ENCODE peak calls at places on chromosome 9, in five cellular contexts. One of them, this sample, is unnamed.

GRCh38 chr9:30075451-30076199 is 2308.8 kb upstream of the ACO1 start:
- DNase-seq in type B pancreatic cell: no peak
- DNase-seq in GM13977: peak
- DNase-seq in WTC11: no peak
- DNase-seq in fibroblast of the aortic adventitia: no peak
- DNase-seq in this sample: no peak

GRCh38 chr9:103183569-103184191 is 188.5 kb downstream of the CYLC2 start:
- DNase-seq in WTC11: no peak
- DNase-seq in fibroblast of the aortic adventitia: no peak
- DNase-seq in GM13977: no peak
- DNase-seq in type B pancreatic cell: no peak
- DNase-seq in this sample: no peak

GRCh38 chr9:113886933-113887332 is 10.8 kb downstream of the ZNF618 start:
- DNase-seq in GM13977: no peak
- DNase-seq in WTC11: no peak
- DNase-seq in fibroblast of the aortic adventitia: peak
- DNase-seq in type B pancreatic cell: no peak
- DNase-seq in this sample: no peak

GRCh38 chr9:92717201-92718085 is 47.2 kb downstream of the BICD2 start:
- DNase-seq in fibroblast of the aortic adventitia: no peak
- DNase-seq in WTC11: peak
- DNase-seq in GM13977: no peak
- DNase-seq in type B pancreatic cell: peak
- DNase-seq in this sample: no peak

GRCh38 chr9:30410273-30410672 is 1974.2 kb upstream of the ACO1 start:
- DNase-seq in type B pancreatic cell: no peak
- DNase-seq in WTC11: no peak
- DNase-seq in GM13977: no peak
- DNase-seq in fibroblast of the aortic adventitia: no peak
- DNase-seq in this sample: no peak

GRCh38 chr9:106859957-106860715 is 2.8 kb upstream of the ZNF462 start:
- DNase-seq in fibroblast of the aortic adventitia: no peak
- DNase-seq in type B pancreatic cell: peak
- DNase-seq in GM13977: no peak
- DNase-seq in WTC11: peak
- DNase-seq in this sample: peak

GRCh38 chr9:103245369-103245768 is 250.2 kb downstream of the CYLC2 start:
- DNase-seq in GM13977: no peak
- DNase-seq in fibroblast of the aortic adventitia: no peak
- DNase-seq in WTC11: no peak
- DNase-seq in type B pancreatic cell: no peak
- DNase-seq in this sample: no peak

GRCh38 chr9:135007601-135008000 is 79.9 kb upstream of the OLFM1 start:
- DNase-seq in type B pancreatic cell: no peak
- DNase-seq in GM13977: no peak
- DNase-seq in fibroblast of the aortic adventitia: no peak
- DNase-seq in WTC11: no peak
- DNase-seq in this sample: no peak

GRCh38 chr9:8234286-8234819 is 434.8 kb upstream of the DMAC1 start:
- DNase-seq in GM13977: no peak
- DNase-seq in type B pancreatic cell: no peak
- DNase-seq in WTC11: peak
- DNase-seq in fibroblast of the aortic adventitia: no peak
- DNase-seq in this sample: no peak

GRCh38 chr9:100575765-100576368 is 2.0 kb upstream of the CAVIN4 start:
- DNase-seq in type B pancreatic cell: no peak
- DNase-seq in WTC11: no peak
- DNase-seq in GM13977: no peak
- DNase-seq in fibroblast of the aortic adventitia: peak
- DNase-seq in this sample: no peak

GRCh38 chr9:110006657-110007056 is 201.3 kb downstream of the C9orf152 start:
- DNase-seq in WTC11: no peak
- DNase-seq in fibroblast of the aortic adventitia: no peak
- DNase-seq in type B pancreatic cell: no peak
- DNase-seq in GM13977: no peak
- DNase-seq in this sample: no peak

GRCh38 chr9:123457586-123457985 is 101.6 kb downstream of the CRB2 start:
- DNase-seq in GM13977: no peak
- DNase-seq in WTC11: no peak
- DNase-seq in fibroblast of the aortic adventitia: no peak
- DNase-seq in type B pancreatic cell: no peak
- DNase-seq in this sample: no peak

DNA sequence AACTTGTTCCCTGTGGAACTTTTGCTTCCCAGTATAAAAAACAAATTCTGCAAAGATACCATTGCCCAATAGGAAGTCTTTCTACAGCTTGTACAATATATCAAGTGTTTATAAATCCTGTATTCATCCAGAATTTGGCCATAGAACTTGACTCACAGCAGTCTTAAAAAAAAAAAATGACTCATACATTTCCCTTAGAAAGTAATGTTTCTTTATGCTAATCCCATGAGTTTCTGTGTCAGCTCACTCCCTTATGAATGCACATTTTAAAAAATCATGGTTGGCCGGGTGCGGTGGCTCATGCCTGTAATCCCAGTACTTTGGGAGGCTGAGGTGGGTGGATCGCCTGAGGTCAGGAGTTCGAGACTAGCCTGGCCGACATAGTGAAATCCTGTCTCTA is 89.3 kb upstream of the DMRT1 start:
- DNase-seq in WTC11: no peak
- DNase-seq in type B pancreatic cell: no peak
- DNase-seq in GM13977: no peak
- DNase-seq in fibroblast of the aortic adventitia: peak
- DNase-seq in this sample: no peak
- TF ChIP-seq CTCF in WTC11: no peak
- TF ChIP-seq CTCF in type B pancreatic cell: no peak
- TF ChIP-seq CTCF in GM13977: no peak
- TF ChIP-seq CTCF in fibroblast of the aortic adventitia: no peak
- TF ChIP-seq CTCF in this sample: no peak

DNA sequence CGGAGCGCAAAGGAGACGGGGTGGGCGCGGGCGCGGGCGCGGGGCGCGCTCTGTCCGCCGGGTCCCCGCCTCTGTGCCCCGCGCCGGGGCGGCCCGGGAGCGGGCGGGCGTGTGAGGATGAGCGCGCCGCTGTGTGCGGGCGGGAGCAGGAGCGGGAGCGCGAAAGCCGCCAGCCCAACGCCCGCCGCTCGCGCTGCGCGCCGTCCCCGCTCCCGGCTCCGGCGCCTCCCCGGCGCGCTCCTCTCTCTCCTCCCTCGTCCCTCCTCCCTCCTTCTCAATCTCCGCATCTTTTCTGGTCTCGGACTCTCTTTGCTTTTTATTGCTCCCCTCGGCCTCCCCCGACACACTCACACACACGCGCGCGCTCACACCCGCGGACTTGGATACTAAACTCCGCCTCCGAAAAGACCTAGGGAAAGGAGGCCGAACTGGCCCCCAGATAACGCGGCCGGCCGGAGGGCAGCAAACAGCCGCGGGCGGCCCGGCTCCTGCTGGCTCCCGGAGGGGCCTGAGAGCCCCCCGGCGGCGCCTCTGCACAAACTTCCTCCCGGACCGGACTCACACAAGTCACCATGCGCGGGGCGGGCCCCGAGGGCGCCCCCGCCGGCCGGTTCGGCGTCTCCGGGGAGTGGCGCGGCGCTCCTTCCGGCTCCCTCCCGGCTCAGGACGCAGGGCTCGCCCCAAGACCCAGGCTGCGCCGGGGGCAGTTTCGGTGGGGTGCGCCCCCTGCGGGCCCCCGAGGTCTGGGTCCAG is at the start of gene FIBCD1:
- DNase-seq in type B pancreatic cell: no peak
- DNase-seq in fibroblast of the aortic adventitia: peak
- DNase-seq in WTC11: peak
- DNase-seq in GM13977: peak
- DNase-seq in this sample: peak
- TF ChIP-seq CTCF in type B pancreatic cell: peak
- TF ChIP-seq CTCF in fibroblast of the aortic adventitia: no peak
- TF ChIP-seq CTCF in WTC11: no peak
- TF ChIP-seq CTCF in GM13977: peak
- TF ChIP-seq CTCF in this sample: peak

GRCh38 chr9:136856541-136857141 is 4.5 kb downstream of the MAMDC4 start:
- DNase-seq in type B pancreatic cell: no peak
- DNase-seq in GM13977: no peak
- DNase-seq in WTC11: peak
- DNase-seq in fibroblast of the aortic adventitia: no peak
- DNase-seq in this sample: no peak
- TF ChIP-seq CTCF in type B pancreatic cell: no peak
- TF ChIP-seq CTCF in GM13977: no peak
- TF ChIP-seq CTCF in WTC11: no peak
- TF ChIP-seq CTCF in fibroblast of the aortic adventitia: no peak
- TF ChIP-seq CTCF in this sample: no peak

GRCh38 chr9:21477466-21477865 is 4.6 kb downstream of the IFNE start:
- DNase-seq in GM13977: no peak
- DNase-seq in type B pancreatic cell: no peak
- DNase-seq in WTC11: no peak
- DNase-seq in fibroblast of the aortic adventitia: no peak
- DNase-seq in this sample: no peak

GRCh38 chr9:21479152-21479702 is 2.9 kb downstream of the IFNE start:
- DNase-seq in fibroblast of the aortic adventitia: peak
- DNase-seq in type B pancreatic cell: no peak
- DNase-seq in WTC11: no peak
- DNase-seq in GM13977: no peak
- DNase-seq in this sample: no peak

GRCh38 chr9:21470126-21470525 is 12.0 kb downstream of the IFNE start:
- DNase-seq in WTC11: no peak
- DNase-seq in GM13977: no peak
- DNase-seq in type B pancreatic cell: no peak
- DNase-seq in fibroblast of the aortic adventitia: no peak
- DNase-seq in this sample: no peak

GRCh38 chr9:21473236-21473635 is 8.9 kb downstream of the IFNE start:
- DNase-seq in fibroblast of the aortic adventitia: no peak
- DNase-seq in WTC11: no peak
- DNase-seq in type B pancreatic cell: no peak
- DNase-seq in GM13977: no peak
- DNase-seq in this sample: no peak
- TF ChIP-seq CTCF in fibroblast of the aortic adventitia: peak
- TF ChIP-seq CTCF in WTC11: no peak
- TF ChIP-seq CTCF in type B pancreatic cell: peak
- TF ChIP-seq CTCF in GM13977: no peak
- TF ChIP-seq CTCF in this sample: no peak

DNA sequence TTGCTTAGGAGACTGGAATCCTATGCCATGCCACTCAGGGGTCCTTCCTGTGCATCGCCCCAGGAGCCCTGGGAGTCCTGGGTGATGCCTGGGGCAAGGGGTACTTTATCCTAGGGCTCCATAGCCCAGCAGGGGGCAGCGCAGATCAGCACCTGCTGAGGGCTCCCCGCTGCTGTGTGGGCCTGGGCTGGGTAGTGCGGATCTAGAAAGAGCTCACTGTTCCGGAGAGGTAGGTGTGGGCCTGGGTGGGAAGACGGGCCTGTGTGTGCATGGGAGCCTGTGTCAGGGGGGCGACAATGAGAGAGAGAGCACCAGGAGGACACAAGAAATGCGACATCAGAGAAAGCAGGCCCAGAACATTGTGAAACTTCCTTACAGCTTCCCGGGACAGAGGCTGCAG is 11.4 kb upstream of the DAB2IP start:
- DNase-seq in GM13977: peak
- DNase-seq in type B pancreatic cell: no peak
- DNase-seq in WTC11: peak
- DNase-seq in fibroblast of the aortic adventitia: no peak
- DNase-seq in this sample: peak
- TF ChIP-seq CTCF in GM13977: peak
- TF ChIP-seq CTCF in type B pancreatic cell: peak
- TF ChIP-seq CTCF in WTC11: no peak
- TF ChIP-seq CTCF in fibroblast of the aortic adventitia: peak
- TF ChIP-seq CTCF in this sample: peak

DNA sequence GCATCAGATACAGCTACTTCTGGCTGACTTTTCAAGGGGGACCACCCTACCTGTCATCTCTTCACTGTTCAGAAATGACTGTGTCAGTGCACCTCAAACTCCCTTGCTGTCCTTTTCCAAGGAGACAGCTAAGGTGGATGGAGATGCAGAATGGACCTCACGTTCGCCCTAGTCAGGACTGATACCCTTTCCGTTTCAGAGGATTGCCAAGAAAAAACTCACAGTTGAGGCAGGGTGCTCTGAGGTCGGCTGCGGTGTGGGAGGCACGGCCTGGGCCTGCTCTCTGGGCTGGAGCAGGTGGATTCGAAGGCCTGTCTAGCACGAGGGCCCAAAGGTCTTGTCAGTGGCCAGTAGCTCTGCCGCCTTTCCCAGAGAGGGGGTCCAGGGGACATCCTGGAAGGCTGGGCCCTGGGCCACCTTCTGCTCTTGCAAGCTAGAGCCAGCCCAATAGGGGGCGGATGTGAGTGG is 2.2 kb upstream of the MSMP start:
- DNase-seq in GM13977: no peak
- DNase-seq in type B pancreatic cell: no peak
- DNase-seq in WTC11: peak
- DNase-seq in fibroblast of the aortic adventitia: no peak
- DNase-seq in this sample: peak
- TF ChIP-seq CTCF in GM13977: peak
- TF ChIP-seq CTCF in type B pancreatic cell: peak
- TF ChIP-seq CTCF in WTC11: no peak
- TF ChIP-seq CTCF in fibroblast of the aortic adventitia: peak
- TF ChIP-seq CTCF in this sample: no peak

DNA sequence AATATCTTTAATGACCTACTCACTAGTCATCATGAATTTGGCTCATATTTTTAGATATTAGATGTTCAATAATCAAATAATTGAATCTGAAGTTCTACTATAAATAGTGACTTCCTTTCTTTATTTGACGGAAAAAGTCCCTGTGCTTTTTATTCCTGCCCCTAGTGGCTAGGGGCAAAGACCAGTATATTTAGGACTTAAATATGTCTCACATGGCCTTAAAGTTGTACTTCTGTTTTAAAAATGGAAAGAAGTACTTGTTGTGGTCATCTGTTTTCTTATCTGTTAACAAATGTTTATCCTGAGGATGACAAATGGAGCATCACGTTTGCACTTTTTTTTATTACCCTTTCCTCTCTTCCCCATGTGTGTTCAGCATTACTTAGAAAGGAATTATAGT is 89.2 kb upstream of the GRHPR start:
- DNase-seq in fibroblast of the aortic adventitia: no peak
- DNase-seq in WTC11: no peak
- DNase-seq in GM13977: no peak
- DNase-seq in type B pancreatic cell: no peak
- DNase-seq in this sample: no peak
- TF ChIP-seq CTCF in fibroblast of the aortic adventitia: no peak
- TF ChIP-seq CTCF in WTC11: no peak
- TF ChIP-seq CTCF in GM13977: peak
- TF ChIP-seq CTCF in type B pancreatic cell: peak
- TF ChIP-seq CTCF in this sample: no peak

DNA sequence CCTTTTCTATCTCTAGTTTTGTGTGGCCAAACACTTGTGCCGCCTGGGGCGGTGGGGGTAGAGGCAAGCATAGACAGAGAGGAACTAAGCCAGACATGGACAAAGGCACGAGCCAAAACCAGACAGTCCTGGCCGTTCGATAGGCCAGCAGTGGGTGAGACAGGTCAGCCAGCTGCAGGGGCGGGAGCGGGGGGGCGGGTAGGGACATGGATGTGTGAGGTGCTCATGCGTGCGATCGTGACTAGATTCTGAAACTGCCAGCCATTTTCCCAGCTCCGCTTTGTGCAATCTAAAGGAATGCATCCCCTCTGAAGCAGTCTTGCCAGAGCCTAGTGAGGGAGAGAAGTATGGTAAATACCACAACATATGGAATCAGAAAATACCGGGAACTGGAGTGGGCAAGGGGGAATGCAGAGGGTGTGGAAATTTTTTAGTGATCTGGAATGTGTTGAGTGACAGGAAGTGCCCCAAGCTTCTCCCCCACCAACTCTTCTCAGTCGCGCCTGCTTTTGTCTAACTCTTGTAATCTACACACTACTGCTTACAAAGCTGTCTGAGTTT is 111.9 kb downstream of the NR6A1 start:
- DNase-seq in fibroblast of the aortic adventitia: peak
- DNase-seq in WTC11: peak
- DNase-seq in type B pancreatic cell: peak
- DNase-seq in GM13977: peak
- DNase-seq in this sample: peak
- TF ChIP-seq CTCF in fibroblast of the aortic adventitia: no peak
- TF ChIP-seq CTCF in WTC11: no peak
- TF ChIP-seq CTCF in type B pancreatic cell: no peak
- TF ChIP-seq CTCF in GM13977: no peak
- TF ChIP-seq CTCF in this sample: no peak